ENCODE peak calls at places on chromosomes 3 and 15, in six cellular contexts. One of them, this sample, is unnamed.

GRCh38 chr15:41545218-41545617 is 1.2 kb upstream of the RPAP1 start:
- DNase-seq in esophagus squamous epithelium: no peak
- DNase-seq in transverse colon: no peak
- DNase-seq in GM12891: no peak
- DNase-seq in vagina: no peak
- DNase-seq in erythroblast: no peak
- DNase-seq in this sample: no peak

GRCh38 chr3:173660645-173661299 is 263.2 kb downstream of the NLGN1 start:
- DNase-seq in esophagus squamous epithelium: no peak
- DNase-seq in transverse colon: no peak
- DNase-seq in GM12891: no peak
- DNase-seq in vagina: no peak
- DNase-seq in erythroblast: no peak
- DNase-seq in this sample: no peak

GRCh38 chr3:186327912-186328487 is 34.0 kb downstream of the DGKG start:
- DNase-seq in esophagus squamous epithelium: no peak
- DNase-seq in transverse colon: no peak
- DNase-seq in GM12891: no peak
- DNase-seq in vagina: no peak
- DNase-seq in erythroblast: no peak
- DNase-seq in this sample: no peak

GRCh38 chr3:170534232-170534631 is 51.6 kb downstream of the SLC7A14 start:
- DNase-seq in esophagus squamous epithelium: no peak
- DNase-seq in transverse colon: no peak
- DNase-seq in GM12891: no peak
- DNase-seq in vagina: no peak
- DNase-seq in erythroblast: no peak
- DNase-seq in this sample: no peak

GRCh38 chr3:64163755-64164148 is 61.5 kb downstream of the PRICKLE2 start:
- DNase-seq in esophagus squamous epithelium: no peak
- DNase-seq in transverse colon: no peak
- DNase-seq in GM12891: no peak
- DNase-seq in vagina: no peak
- DNase-seq in erythroblast: no peak
- DNase-seq in this sample: peak; percentile 17

GRCh38 chr15:26126070-26126469 is 262.9 kb upstream of the ATP10A start:
- DNase-seq in esophagus squamous epithelium: no peak
- DNase-seq in transverse colon: no peak
- DNase-seq in GM12891: no peak
- DNase-seq in vagina: no peak
- DNase-seq in erythroblast: no peak
- DNase-seq in this sample: no peak

GRCh38 chr15:58988011-58988785 is 735 bp downstream of the RNF111 start:
- DNase-seq in esophagus squamous epithelium: no peak
- DNase-seq in transverse colon: peak; percentile 76
- DNase-seq in GM12891: peak; percentile 42
- DNase-seq in vagina: peak; percentile 87
- DNase-seq in erythroblast: peak; percentile 80
- DNase-seq in this sample: peak; percentile 88

GRCh38 chr3:32399030-32399620 is 7.5 kb downstream of the CMTM7 start:
- DNase-seq in esophagus squamous epithelium: no peak
- DNase-seq in transverse colon: no peak
- DNase-seq in GM12891: no peak
- DNase-seq in vagina: no peak
- DNase-seq in erythroblast: peak; percentile 76
- DNase-seq in this sample: peak; percentile 75

GRCh38 chr3:142151828-142152227 is 2.5 kb upstream of the TFDP2 start:
- DNase-seq in esophagus squamous epithelium: no peak
- DNase-seq in transverse colon: no peak
- DNase-seq in GM12891: no peak
- DNase-seq in vagina: no peak
- DNase-seq in erythroblast: no peak
- DNase-seq in this sample: no peak

GRCh38 chr3:142150271-142150670 is 927 bp upstream of the TFDP2 start:
- DNase-seq in esophagus squamous epithelium: no peak
- DNase-seq in transverse colon: no peak
- DNase-seq in GM12891: no peak
- DNase-seq in vagina: no peak
- DNase-seq in erythroblast: no peak
- DNase-seq in this sample: no peak

GRCh38 chr3:142151240-142151639 is 1.9 kb upstream of the TFDP2 start:
- DNase-seq in esophagus squamous epithelium: no peak
- DNase-seq in transverse colon: no peak
- DNase-seq in GM12891: no peak
- DNase-seq in vagina: no peak
- DNase-seq in erythroblast: no peak
- DNase-seq in this sample: no peak

GRCh38 chr3:142152349-142152748 is 3.0 kb upstream of the TFDP2 start:
- DNase-seq in esophagus squamous epithelium: no peak
- DNase-seq in transverse colon: no peak
- DNase-seq in GM12891: no peak
- DNase-seq in vagina: no peak
- DNase-seq in erythroblast: peak; percentile 9
- DNase-seq in this sample: peak; percentile 11

DNA sequence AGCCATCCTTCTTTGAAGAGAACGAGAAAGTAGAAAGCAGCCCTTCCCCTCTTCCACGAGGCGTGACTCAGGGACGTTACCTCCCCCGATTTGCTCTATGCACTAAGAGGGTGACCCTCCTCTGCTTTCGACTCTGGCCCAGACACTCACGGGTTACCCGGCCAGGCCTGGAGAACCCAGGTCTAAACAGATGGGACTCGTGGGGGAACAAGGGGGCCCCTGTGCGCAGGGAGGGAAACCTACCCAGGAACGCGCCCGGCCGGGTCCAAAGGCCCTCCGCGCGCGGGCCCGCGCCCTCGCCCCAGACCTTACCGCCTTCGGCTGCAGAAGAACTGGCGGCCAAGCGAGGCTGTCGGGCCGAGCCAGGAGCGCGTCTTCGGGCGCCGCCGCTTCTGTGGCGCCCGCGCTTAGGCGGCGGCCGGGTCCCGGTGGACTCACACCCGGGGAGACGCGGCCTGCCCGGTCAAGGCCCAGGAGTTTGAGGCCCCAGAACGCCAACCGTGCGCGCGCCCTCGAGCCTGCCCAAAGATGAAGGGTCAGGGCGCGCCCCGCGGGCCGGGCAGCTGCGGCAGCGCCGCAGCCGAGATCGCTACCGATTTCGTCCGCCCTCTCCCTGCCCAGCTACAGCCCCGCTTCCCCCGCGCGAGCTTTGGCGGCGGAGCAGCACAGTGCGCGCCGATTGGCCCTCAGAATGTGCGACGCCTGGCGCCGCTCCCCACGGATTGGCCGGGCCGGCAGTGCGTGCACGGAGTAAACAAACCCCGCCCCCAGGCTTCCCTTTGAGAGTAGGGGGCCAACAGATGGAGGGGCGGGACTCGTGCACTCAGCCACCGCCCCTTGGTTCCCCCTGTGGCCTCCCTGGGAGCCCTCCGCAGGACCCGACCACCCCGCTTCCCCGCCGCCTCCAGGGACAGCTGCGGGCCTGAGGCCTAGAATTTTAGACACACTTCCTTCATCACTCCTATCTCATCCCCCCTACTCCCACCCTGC is at the start of gene TFDP2:
- DNase-seq in esophagus squamous epithelium: peak; percentile 25
- DNase-seq in transverse colon: peak; percentile 92
- DNase-seq in GM12891: peak; percentile 93
- DNase-seq in vagina: peak; percentile 90
- DNase-seq in erythroblast: peak; percentile 92
- DNase-seq in this sample: peak; percentile 92
- TF ChIP-seq POLR2A in esophagus squamous epithelium: peak; percentile 80
- TF ChIP-seq POLR2A in transverse colon: peak; percentile 76
- TF ChIP-seq POLR2A in GM12891: peak; percentile 53
- TF ChIP-seq POLR2A in vagina: peak; percentile 73
- TF ChIP-seq POLR2A in erythroblast: peak; percentile 73
- TF ChIP-seq POLR2A in this sample: peak; percentile 58

GRCh38 chr15:92810418-92811138 is 89.5 kb upstream of the CHD2 start:
- DNase-seq in esophagus squamous epithelium: no peak
- DNase-seq in transverse colon: peak; percentile 76
- DNase-seq in GM12891: no peak
- DNase-seq in vagina: no peak
- DNase-seq in erythroblast: peak; percentile 78
- DNase-seq in this sample: peak; percentile 86
- TF ChIP-seq POLR2A in esophagus squamous epithelium: no peak
- TF ChIP-seq POLR2A in transverse colon: peak; percentile 42
- TF ChIP-seq POLR2A in GM12891: no peak
- TF ChIP-seq POLR2A in vagina: no peak
- TF ChIP-seq POLR2A in erythroblast: peak; percentile 81
- TF ChIP-seq POLR2A in this sample: peak; percentile 81

GRCh38 chr15:74873036-74873755 is at the start of gene SCAMP2:
- DNase-seq in esophagus squamous epithelium: peak; percentile 75
- DNase-seq in transverse colon: peak; percentile 95
- DNase-seq in GM12891: peak; percentile 94
- DNase-seq in vagina: peak; percentile 95
- DNase-seq in erythroblast: peak; percentile 94
- DNase-seq in this sample: peak; percentile 97
- TF ChIP-seq POLR2A in esophagus squamous epithelium: peak; percentile 53
- TF ChIP-seq POLR2A in transverse colon: peak; percentile 92
- TF ChIP-seq POLR2A in GM12891: peak; percentile 87
- TF ChIP-seq POLR2A in vagina: peak; percentile 28
- TF ChIP-seq POLR2A in erythroblast: peak; percentile 85
- TF ChIP-seq POLR2A in this sample: peak; percentile 94

GRCh38 chr15:99052205-99052604 is 44.6 kb upstream of the PGPEP1L start:
- DNase-seq in esophagus squamous epithelium: no peak
- DNase-seq in transverse colon: no peak
- DNase-seq in GM12891: no peak
- DNase-seq in vagina: no peak
- DNase-seq in erythroblast: no peak
- DNase-seq in this sample: peak; percentile 48

GRCh38 chr15:99054892-99055291 is 47.3 kb upstream of the PGPEP1L start:
- DNase-seq in esophagus squamous epithelium: no peak
- DNase-seq in transverse colon: no peak
- DNase-seq in GM12891: no peak
- DNase-seq in vagina: no peak
- DNase-seq in erythroblast: no peak
- DNase-seq in this sample: no peak

GRCh38 chr15:99055555-99056134 is 48.1 kb upstream of the PGPEP1L start:
- DNase-seq in esophagus squamous epithelium: no peak
- DNase-seq in transverse colon: no peak
- DNase-seq in GM12891: no peak
- DNase-seq in vagina: no peak
- DNase-seq in erythroblast: no peak
- DNase-seq in this sample: no peak

GRCh38 chr15:99054025-99054387 is 46.4 kb upstream of the PGPEP1L start:
- DNase-seq in esophagus squamous epithelium: no peak
- DNase-seq in transverse colon: no peak
- DNase-seq in GM12891: no peak
- DNase-seq in vagina: no peak
- DNase-seq in erythroblast: no peak
- DNase-seq in this sample: no peak

DNA sequence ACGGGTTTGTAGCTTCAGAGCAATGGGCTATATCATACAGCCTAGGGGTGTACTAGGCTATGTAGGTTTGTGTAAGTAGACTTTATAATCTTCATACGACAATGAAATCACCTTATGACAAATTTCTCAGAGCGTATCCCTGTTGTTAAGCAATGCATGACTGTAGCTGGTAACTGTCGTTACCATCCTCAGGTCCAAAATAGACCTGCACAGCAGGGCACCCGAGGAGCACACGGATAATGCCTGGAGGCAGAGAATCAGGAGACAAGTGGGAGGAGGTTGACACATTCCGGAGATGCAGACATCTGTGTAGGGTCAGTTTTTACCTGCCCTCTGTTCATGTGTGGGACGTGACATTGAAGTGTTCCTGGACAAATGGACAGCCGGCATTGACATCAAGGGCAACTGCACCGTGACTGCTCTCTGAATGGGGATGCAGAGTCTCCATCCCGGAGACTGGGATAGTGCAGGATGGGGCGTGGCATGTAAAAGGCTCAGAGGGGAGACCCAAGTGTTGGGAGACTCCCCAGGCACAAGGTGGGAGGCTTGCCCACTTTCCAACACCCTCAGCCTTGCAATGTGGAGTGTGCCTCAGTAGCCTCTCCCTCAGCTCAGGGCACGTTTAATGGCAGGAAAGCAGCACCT is 45.9 kb upstream of the PGPEP1L start:
- DNase-seq in esophagus squamous epithelium: no peak
- DNase-seq in transverse colon: no peak
- DNase-seq in GM12891: no peak
- DNase-seq in vagina: no peak
- DNase-seq in erythroblast: no peak
- DNase-seq in this sample: no peak
- TF ChIP-seq POLR2A in esophagus squamous epithelium: no peak
- TF ChIP-seq POLR2A in transverse colon: no peak
- TF ChIP-seq POLR2A in GM12891: no peak
- TF ChIP-seq POLR2A in vagina: no peak
- TF ChIP-seq POLR2A in erythroblast: no peak
- TF ChIP-seq POLR2A in this sample: no peak

GRCh38 chr15:34209421-34210282 is at the start of gene KATNBL1:
- DNase-seq in esophagus squamous epithelium: peak; percentile 61
- DNase-seq in transverse colon: peak; percentile 99
- DNase-seq in GM12891: peak; percentile 93
- DNase-seq in vagina: peak; percentile 91
- DNase-seq in erythroblast: peak; percentile 95
- DNase-seq in this sample: peak; percentile 92
- TF ChIP-seq POLR2A in esophagus squamous epithelium: peak; percentile 85
- TF ChIP-seq POLR2A in transverse colon: peak; percentile 85
- TF ChIP-seq POLR2A in GM12891: peak; percentile 89
- TF ChIP-seq POLR2A in vagina: peak; percentile 75
- TF ChIP-seq POLR2A in erythroblast: peak; percentile 97
- TF ChIP-seq POLR2A in this sample: peak; percentile 90

This sample was measured in NB4.